ENCODE peak calls at places on chromosomes 7 and 10, in five cellular contexts. A is amniotic epithelial cell; X is HL-60; M is T-helper 1 cell; G is activated CD4-positive, alpha-beta T cell treated with anti-CD3 and anti-CD28 coated beads for 48 hours. Q is an unnamed sample.

GRCh38 chr10:30827531-30828120 is 198.1 kb upstream of the LYZL2 start:
- DNase-seq in A (peak), M (no peak), X (no peak), G (no peak), Q (no peak)

GRCh38 chr7:81956520-81956919 is 186.7 kb upstream of the HGF start:
- DNase-seq in X (peak), M (no peak), A (peak), G (no peak), Q (no peak)

GRCh38 chr10:87860156-87860795 is 3.1 kb downstream of the KLLN start:
- DNase-seq in G (peak), A (peak), M (no peak), X (no peak), Q (no peak)

GRCh38 chr10:36345770-36346169 is 703.7 kb upstream of the FZD8 start:
- DNase-seq in G (no peak), M (no peak), X (no peak), A (no peak), Q (no peak)

GRCh38 chr10:43673471-43673870 is 24.8 kb upstream of the ZNF32 start:
- DNase-seq in M (no peak), A (no peak), G (no peak), X (no peak), Q (no peak)

GRCh38 chr10:30553625-30554442 is 75.7 kb downstream of the LYZL2 start:
- DNase-seq in G (no peak), X (no peak), A (peak), M (no peak), Q (peak)

GRCh38 chr10:71647526-71648354 is 71.8 kb downstream of the C10orf105 start:
- DNase-seq in X (no peak), M (no peak), G (no peak), A (no peak), Q (no peak)

GRCh38 chr10:78149193-78149592 is 115.5 kb downstream of the RPS24 start:
- DNase-seq in X (no peak), G (no peak), M (no peak), A (peak), Q (no peak)

GRCh38 chr7:52719677-52720076 is 315.8 kb upstream of the POM121L12 start:
- DNase-seq in X (no peak), M (no peak), A (no peak), G (no peak), Q (no peak)

GRCh38 chr7:151113344-151114150 is 27.3 kb downstream of the AGAP3 start:
- DNase-seq in X (no peak), M (no peak), G (no peak), A (peak), Q (no peak)

GRCh38 chr10:119450606-119451304 is 91.8 kb downstream of the RGS10 start:
- DNase-seq in A (no peak), G (no peak), M (no peak), X (no peak), Q (no peak)

GRCh38 chr7:142590077-142590476 is 159.2 kb upstream of the PRSS1 start:
- DNase-seq in G (no peak), X (no peak), A (no peak), M (no peak), Q (no peak)

GRCh38 chr7:55063633-55064032 is 44.8 kb downstream of the EGFR start:
- DNase-seq in M (no peak), X (no peak), G (no peak), A (peak), Q (no peak)

GRCh38 chr10:120806081-120806480 is 45.1 kb upstream of the WDR11 start:
- DNase-seq in G (no peak), X (no peak), A (no peak), M (no peak), Q (no peak)

GRCh38 chr10:90378524-90379076 is 479.2 kb downstream of the HTR7 start:
- DNase-seq in A (peak), G (no peak), M (no peak), X (no peak), Q (no peak)

GRCh38 chr10:34047389-34047788 is 712.9 kb upstream of the NRP1 start:
- DNase-seq in G (no peak), A (no peak), M (no peak), X (no peak), Q (no peak)

GRCh38 chr10:45461034-45461433 is 87.0 kb downstream of the ALOX5 start:
- DNase-seq in A (no peak), M (no peak), X (no peak), G (no peak), Q (no peak)

GRCh38 chr7:107392811-107393210 is 77.0 kb upstream of the GPR22 start:
- DNase-seq in X (no peak), G (no peak), A (no peak), M (no peak), Q (no peak)

GRCh38 chr10:14326581-14326980 is 4.1 kb downstream of the FRMD4A start:
- DNase-seq in X (no peak), G (no peak), A (peak), M (no peak), Q (no peak)

GRCh38 chr10:132516771-132517725 is 20.5 kb upstream of the INPP5A start:
- DNase-seq in G (no peak), A (peak), M (no peak), X (no peak), Q (peak)

GRCh38 chr7:130793855-130794618 is 60.0 kb upstream of the KLF14 start:
- DNase-seq in A (no peak), M (no peak), G (no peak), X (no peak), Q (no peak)

GRCh38 chr7:157815061-157816022 is 478.5 kb downstream of the DNAJB6 start:
- DNase-seq in M (no peak), A (no peak), X (no peak), G (no peak), Q (no peak)

GRCh38 chr7:73565675-73566342 is 8.3 kb upstream of the BCL7B start:
- DNase-seq in G (no peak), M (no peak), A (peak), X (no peak), Q (no peak)

Q was measured in ascending aorta.